ENCODE peak calls at places on chromosome 10, in eight cellular contexts. P, Z, J, N, X, L, T and M are unnamed samples.

GRCh38 chr10:24350111-24350921 is 141.4 kb downstream of the KIAA1217 start:
- DNase-seq in P (no peak), Z (no peak), J (no peak), N (no peak), X (no peak), L (no peak), T (no peak), M (no peak)

GRCh38 chr10:3886666-3887251 is 101.8 kb upstream of the KLF6 start:
- DNase-seq in P (no peak), Z (peak; percentile 55), J (no peak), N (peak; percentile 78), X (peak; percentile 87), L (no peak), T (no peak), M (no peak)

GRCh38 chr10:72316748-72317435 is 37.8 kb downstream of the DNAJB12 start:
- DNase-seq in P (no peak), Z (peak; percentile 77), J (peak; percentile 64), N (no peak), X (peak; percentile 77), L (no peak), T (no peak), M (no peak)

GRCh38 chr10:132959296-132959961 is 17.1 kb upstream of the CFAP46 start:
- DNase-seq in P (no peak), Z (no peak), J (no peak), N (no peak), X (no peak), L (no peak), T (no peak), M (no peak)

GRCh38 chr10:48461623-48462481 is 143.0 kb downstream of the ARHGAP22 start:
- DNase-seq in P (no peak), Z (no peak), J (no peak), N (no peak), X (no peak), L (no peak), T (no peak), M (no peak)

GRCh38 chr10:117188399-117188798 is 8.9 kb upstream of the KCNK18 start:
- DNase-seq in P (no peak), Z (no peak), J (no peak), N (no peak), X (no peak), L (no peak), T (no peak), M (no peak)

GRCh38 chr10:118472961-118473675 is 122.3 kb downstream of the PRLHR start:
- DNase-seq in P (no peak), Z (no peak), J (no peak), N (no peak), X (no peak), L (no peak), T (peak; percentile 49), M (no peak)

GRCh38 chr10:58936364-58936763 is 240.1 kb upstream of the PHYHIPL start:
- DNase-seq in P (no peak), Z (no peak), J (no peak), N (no peak), X (no peak), L (no peak), T (no peak), M (no peak)

GRCh38 chr10:46268076-46268881 is 18.5 kb upstream of the ANTXRL start:
- DNase-seq in P (no peak), Z (no peak), J (no peak), N (no peak), X (no peak), L (no peak), T (no peak), M (no peak)

GRCh38 chr10:59337254-59337653 is 25.1 kb downstream of the FAM13C start:
- DNase-seq in P (no peak), Z (peak; percentile 52), J (no peak), N (peak; percentile 26), X (peak; percentile 60), L (no peak), T (no peak), M (no peak)

GRCh38 chr10:44463511-44464121 is 78.7 kb upstream of the CXCL12 start:
- DNase-seq in P (no peak), Z (no peak), J (no peak), N (no peak), X (no peak), L (no peak), T (no peak), M (no peak)

GRCh38 chr10:101658910-101659309 is 36.1 kb downstream of the FBXW4 start:
- DNase-seq in P (no peak), Z (no peak), J (no peak), N (no peak), X (no peak), L (no peak), T (no peak), M (no peak)
- TF ChIP-seq CTCF in P (no peak), Z (no peak), J (no peak), N (no peak), X (no peak), L (peak; percentile 33), T (no peak), M (no peak)

GRCh38 chr10:101054351-101054750 is 7.4 kb upstream of the KAZALD1 start:
- DNase-seq in P (no peak), Z (no peak), J (no peak), N (no peak), X (no peak), L (no peak), T (no peak), M (no peak)

GRCh38 chr10:101052285-101052684 is 9.5 kb upstream of the KAZALD1 start:
- DNase-seq in P (no peak), Z (no peak), J (no peak), N (no peak), X (no peak), L (no peak), T (no peak), M (no peak)

GRCh38 chr10:101056365-101057151 is 5.2 kb upstream of the KAZALD1 start:
- DNase-seq in P (no peak), Z (no peak), J (no peak), N (no peak), X (no peak), L (no peak), T (no peak), M (no peak)

GRCh38 chr10:101053516-101053915 is 8.3 kb upstream of the KAZALD1 start:
- DNase-seq in P (no peak), Z (no peak), J (no peak), N (no peak), X (no peak), L (no peak), T (no peak), M (no peak)

DNA sequence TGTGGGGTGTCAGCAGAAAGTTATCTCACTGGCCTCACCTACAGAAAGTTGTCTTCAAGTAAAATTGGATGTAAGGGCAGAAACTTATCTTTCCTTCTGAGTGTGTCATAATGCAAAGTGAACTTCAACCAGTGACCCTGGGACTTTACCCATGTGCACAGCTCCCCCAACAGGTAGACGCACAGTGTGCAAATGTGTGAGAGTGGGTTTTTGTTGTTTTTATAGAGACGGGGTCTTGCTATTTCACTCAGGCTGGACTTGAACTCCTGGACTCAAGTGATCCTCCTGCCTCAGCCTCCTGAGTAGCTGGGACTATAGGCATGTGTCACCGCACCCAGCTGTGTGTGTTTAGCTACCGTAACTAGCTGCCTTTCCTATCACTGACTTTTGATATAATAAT is 6.4 kb upstream of the KAZALD1 start:
- DNase-seq in P (no peak), Z (no peak), J (no peak), N (no peak), X (no peak), L (no peak), T (no peak), M (no peak)
- TF ChIP-seq CTCF in P (no peak), Z (no peak), J (no peak), N (no peak), X (no peak), L (peak; percentile 30), T (no peak), M (peak; percentile 29)

GRCh38 chr10:124418726-124419501 is at the start of gene OAT:
- DNase-seq in P (peak; percentile 96), Z (peak; percentile 96), J (peak; percentile 99), N (peak; percentile 77), X (peak; percentile 97), L (peak; percentile 99), T (peak; percentile 98), M (peak; percentile 95)
- TF ChIP-seq CTCF in P (peak; percentile 14), Z (no peak), J (no peak), N (peak; percentile 22), X (no peak), L (peak; percentile 69), T (peak; percentile 37), M (peak; percentile 44)

GRCh38 chr10:104925232-104925851 is 284.3 kb downstream of the SORCS3 start:
- DNase-seq in P (no peak), Z (peak; percentile 8), J (peak; percentile 16), N (no peak), X (peak; percentile 48), L (peak; percentile 85), T (peak; percentile 60), M (peak; percentile 24)
- TF ChIP-seq CTCF in P (no peak), Z (peak; percentile 60), J (peak; percentile 54), N (peak; percentile 31), X (peak; percentile 61), L (peak; percentile 94), T (peak; percentile 81), M (peak; percentile 81)

DNA sequence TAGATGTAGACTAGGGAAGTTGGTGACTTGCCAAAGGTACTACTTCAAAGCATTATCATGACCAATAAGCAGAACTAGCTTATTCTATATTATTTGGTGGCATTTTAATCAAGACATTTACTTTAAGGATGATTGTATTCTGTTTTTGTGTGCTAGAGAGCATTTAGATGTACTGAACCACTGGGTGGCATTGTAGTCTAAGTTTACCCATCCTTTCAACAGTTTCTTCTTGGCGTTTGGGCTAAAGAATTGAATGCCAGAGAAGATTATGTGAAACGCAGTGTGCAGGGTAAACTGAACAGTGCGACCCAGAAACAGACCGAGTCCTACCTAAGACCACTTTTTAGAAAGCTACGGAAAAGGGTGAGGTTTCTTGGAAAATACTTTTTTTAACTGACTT is 26.8 kb downstream of the PRPF18 start:
- DNase-seq in P (no peak), Z (no peak), J (no peak), N (no peak), X (no peak), L (no peak), T (no peak), M (no peak)
- TF ChIP-seq CTCF in P (no peak), Z (peak; percentile 54), J (no peak), N (peak; percentile 56), X (no peak), L (peak; percentile 71), T (peak; percentile 27), M (peak; percentile 62)

GRCh38 chr10:7134448-7134847 is 276.4 kb downstream of the SFMBT2 start:
- DNase-seq in P (no peak), Z (no peak), J (no peak), N (no peak), X (no peak), L (no peak), T (no peak), M (no peak)
- TF ChIP-seq CTCF in P (no peak), Z (no peak), J (no peak), N (no peak), X (no peak), L (no peak), T (no peak), M (no peak)

GRCh38 chr10:26887611-26888215 is 27.0 kb upstream of the ABI1 start:
- DNase-seq in P (no peak), Z (no peak), J (no peak), N (no peak), X (no peak), L (no peak), T (no peak), M (no peak)

GRCh38 chr10:26890956-26891355 is 30.2 kb upstream of the ABI1 start:
- DNase-seq in P (no peak), Z (no peak), J (peak; percentile 23), N (peak; percentile 29), X (peak; percentile 50), L (peak; percentile 89), T (peak; percentile 55), M (peak; percentile 33)
- TF ChIP-seq CTCF in P (no peak), Z (peak; percentile 26), J (peak; percentile 37), N (peak; percentile 67), X (no peak), L (peak; percentile 86), T (peak; percentile 50), M (peak; percentile 66)

GRCh38 chr10:51892965-51893658 is 193.7 kb upstream of the CSTF2T start:
- DNase-seq in P (no peak), Z (no peak), J (no peak), N (no peak), X (no peak), L (peak; percentile 61), T (peak; percentile 5), M (no peak)
- TF ChIP-seq CTCF in P (no peak), Z (no peak), J (no peak), N (no peak), X (no peak), L (peak; percentile 71), T (no peak), M (peak; percentile 46)